ENCODE peak calls at places on chromosomes 1 and 21, in eight cellular contexts. V is spleen; O is activated naive CD4-positive, alpha-beta T cell treated with Interleukin-2 at 50 U/mL for 16 hours; R is fibroblast of lung; S is mucosa of descending colon; N is lower leg skin; I is BE2C; H is mucosa of gallbladder. E is an unnamed sample.

GRCh38 chr1:211939876-211940468 is 95.4 kb downstream of the INTS7 start:
- DNase-seq in V (no peak), O (peak; percentile 38), R (no peak), S (no peak), N (no peak), I (no peak), H (no peak), E (no peak)

GRCh38 chr1:225855503-225856285 is 26.5 kb downstream of the TMEM63A start:
- DNase-seq in V (no peak), O (no peak), R (no peak), S (no peak), N (no peak), I (no peak), H (no peak), E (no peak)

GRCh38 chr1:169122976-169123375 is 16.5 kb downstream of the ATP1B1 start:
- DNase-seq in V (no peak), O (no peak), R (no peak), S (no peak), N (no peak), I (no peak), H (no peak), E (no peak)

GRCh38 chr1:241611063-241611462 is 29.1 kb downstream of the CHML start:
- DNase-seq in V (no peak), O (no peak), R (peak; percentile 82), S (no peak), N (no peak), I (peak; percentile 24), H (peak; percentile 29), E (no peak)

GRCh38 chr1:181140398-181140797 is 51.9 kb downstream of the IER5 start:
- DNase-seq in V (no peak), O (peak; percentile 20), R (no peak), S (no peak), N (no peak), I (no peak), H (no peak), E (no peak)

GRCh38 chr1:151898519-151898991 is 10.8 kb downstream of the THEM4 start:
- DNase-seq in V (no peak), O (peak; percentile 42), R (no peak), S (peak; percentile 35), N (no peak), I (peak; percentile 34), H (no peak), E (no peak)

GRCh38 chr1:168598963-168599362 is 22.6 kb downstream of the XCL1 start:
- DNase-seq in V (no peak), O (no peak), R (no peak), S (no peak), N (no peak), I (no peak), H (no peak), E (no peak)

GRCh38 chr1:40532844-40533424 is 1.5 kb downstream of the ZNF684 start:
- DNase-seq in V (no peak), O (peak; percentile 11), R (peak; percentile 63), S (no peak), N (no peak), I (peak; percentile 16), H (no peak), E (no peak)

GRCh38 chr1:66628951-66629350 is 95.0 kb downstream of the SGIP1 start:
- DNase-seq in V (no peak), O (no peak), R (no peak), S (no peak), N (no peak), I (no peak), H (no peak), E (no peak)

GRCh38 chr1:221284028-221284427 is 404.8 kb downstream of the HLX start:
- DNase-seq in V (no peak), O (no peak), R (peak; percentile 88), S (no peak), N (no peak), I (no peak), H (no peak), E (no peak)

GRCh38 chr1:44217809-44218410 is 4.6 kb downstream of the DMAP1 start:
- DNase-seq in V (peak; percentile 90), O (peak; percentile 79), R (peak; percentile 63), S (peak; percentile 90), N (peak; percentile 77), I (peak; percentile 71), H (peak; percentile 77), E (peak; percentile 39)

GRCh38 chr1:35573198-35573775 is at the start of gene TFAP2E:
- DNase-seq in V (peak; percentile 76), O (no peak), R (peak; percentile 32), S (peak; percentile 74), N (no peak), I (peak; percentile 31), H (no peak), E (no peak)

GRCh38 chr1:203167913-203168200 is 7.8 kb downstream of the MYBPH start:
- DNase-seq in V (no peak), O (no peak), R (no peak), S (no peak), N (no peak), I (no peak), H (no peak), E (no peak)

GRCh38 chr1:185735667-185736105 is 1.5 kb downstream of the HMCN1 start:
- DNase-seq in V (no peak), O (no peak), R (peak; percentile 5), S (no peak), N (no peak), I (no peak), H (no peak), E (no peak)

GRCh38 chr1:187096689-187097088 is 267.9 kb downstream of the PLA2G4A start:
- DNase-seq in V (no peak), O (no peak), R (no peak), S (no peak), N (no peak), I (no peak), H (no peak), E (no peak)

GRCh38 chr1:224524679-224525078 is 90.1 kb upstream of the WDR26 start:
- DNase-seq in V (no peak), O (no peak), R (peak; percentile 52), S (no peak), N (no peak), I (no peak), H (no peak), E (no peak)

GRCh38 chr1:65979145-65979544 is 186.4 kb downstream of the PDE4B start:
- DNase-seq in V (no peak), O (no peak), R (peak; percentile 84), S (no peak), N (no peak), I (no peak), H (peak; percentile 12), E (peak; percentile 84)

GRCh38 chr1:82449671-82450070 is 648.9 kb downstream of the ADGRL2 start:
- DNase-seq in V (no peak), O (no peak), R (no peak), S (no peak), N (no peak), I (no peak), H (no peak), E (no peak)

GRCh38 chr21:41802684-41803083 is 35.8 kb upstream of the RIPK4 start:
- DNase-seq in V (no peak), O (no peak), R (peak; percentile 50), S (no peak), N (peak; percentile 54), I (no peak), H (peak; percentile 69), E (peak; percentile 11)

GRCh38 chr21:42313501-42313969 is 1.7 kb downstream of the TFF3 start:
- DNase-seq in V (no peak), O (no peak), R (no peak), S (peak; percentile 77), N (no peak), I (no peak), H (peak; percentile 82), E (no peak)

GRCh38 chr1:208000001-208000400 is 89.1 kb upstream of the CD34 start:
- DNase-seq in V (no peak), O (no peak), R (no peak), S (no peak), N (no peak), I (no peak), H (no peak), E (no peak)

GRCh38 chr1:95518310-95518709 is 284.3 kb downstream of the RWDD3 start:
- DNase-seq in V (no peak), O (no peak), R (no peak), S (no peak), N (no peak), I (no peak), H (no peak), E (no peak)

GRCh38 chr1:183870351-183871077 is 65.6 kb downstream of the RGL1 start:
- DNase-seq in V (no peak), O (no peak), R (no peak), S (no peak), N (peak; percentile 59), I (no peak), H (no peak), E (no peak)

GRCh38 chr1:55047611-55048010 is 8.3 kb downstream of the PCSK9 start:
- DNase-seq in V (no peak), O (no peak), R (no peak), S (no peak), N (no peak), I (no peak), H (no peak), E (no peak)

GRCh38 chr1:236608930-236609726 is 4.8 kb upstream of the HEATR1 start:
- DNase-seq in V (no peak), O (no peak), R (peak; percentile 60), S (peak; percentile 58), N (no peak), I (peak; percentile 70), H (peak; percentile 34), E (no peak)

GRCh38 chr1:38917337-38917736 is 24.3 kb downstream of the RHBDL2 start:
- DNase-seq in V (no peak), O (no peak), R (no peak), S (no peak), N (no peak), I (no peak), H (no peak), E (no peak)

GRCh38 chr21:45284456-45284741 is 3.3 kb downstream of the POFUT2 start:
- DNase-seq in V (peak; percentile 40), O (no peak), R (no peak), S (peak; percentile 5), N (no peak), I (no peak), H (no peak), E (no peak)

GRCh38 chr1:63958556-63958955 is 184.7 kb downstream of the ROR1 start:
- DNase-seq in V (no peak), O (no peak), R (no peak), S (no peak), N (no peak), I (no peak), H (no peak), E (no peak)

GRCh38 chr21:43361493-43362296 is 65.2 kb downstream of the SIK1 start:
- DNase-seq in V (peak; percentile 87), O (peak; percentile 9), R (peak; percentile 69), S (peak; percentile 48), N (peak; percentile 86), I (no peak), H (peak; percentile 48), E (no peak)

GRCh38 chr1:35557118-35557610 is at the start of gene KIAA0319L:
- DNase-seq in V (peak; percentile 97), O (no peak), R (no peak), S (peak; percentile 92), N (no peak), I (peak; percentile 39), H (peak; percentile 86), E (peak; percentile 85)